ENCODE peak calls at places on chromosomes 13 and 19, in nine cellular contexts. M is activated naive CD4-positive, alpha-beta T cell treated with anti-CD3 and anti-CD28 coated beads, Interleukin-2, amount 50 U/mL, for 16 hours; K is left kidney; G is NCI-H526; S is GM12891; A is dermis blood vessel endothelial cell; V is T-cell; I is WTC11; N is RPMI8226. L is an unnamed sample.

GRCh38 chr19:9936151-9937000 is at the start of gene OLFM2:
- DNase-seq in M (peak), K (peak), G (no peak), S (no peak), A (no peak), V (peak), I (peak), N (no peak), L (no peak)

GRCh38 chr13:48875071-48875470 is 100.6 kb upstream of the FNDC3A start:
- DNase-seq in M (no peak), K (no peak), G (no peak), S (no peak), A (no peak), V (no peak), I (no peak), N (no peak), L (no peak)

GRCh38 chr13:47241446-47241845 is 344.6 kb upstream of the HTR2A start:
- DNase-seq in M (no peak), K (no peak), G (no peak), S (no peak), A (no peak), V (no peak), I (peak), N (no peak), L (no peak)

GRCh38 chr19:13036366-13036976 is 41.2 kb downstream of the NFIX start:
- DNase-seq in M (no peak), K (no peak), G (peak), S (no peak), A (peak), V (no peak), I (no peak), N (peak), L (no peak)

GRCh38 chr13:113094410-113094800 is 11.2 kb upstream of the F7 start:
- DNase-seq in M (no peak), K (no peak), G (no peak), S (no peak), A (no peak), V (no peak), I (no peak), N (no peak), L (no peak)

GRCh38 chr13:75357576-75358295 is 124.2 kb downstream of the TBC1D4 start:
- DNase-seq in M (peak), K (peak), G (peak), S (peak), A (peak), V (peak), I (peak), N (peak), L (peak)

GRCh38 chr19:32969549-32969948 is 2.2 kb downstream of the CEP89 start:
- DNase-seq in M (no peak), K (no peak), G (no peak), S (no peak), A (no peak), V (no peak), I (no peak), N (no peak), L (no peak)

GRCh38 chr13:113013303-113013702 is 44.3 kb downstream of the MCF2L start:
- DNase-seq in M (no peak), K (no peak), G (peak), S (no peak), A (no peak), V (no peak), I (no peak), N (no peak), L (no peak)

GRCh38 chr13:30766957-30767603 is 31.7 kb downstream of the ALOX5AP start:
- DNase-seq in M (no peak), K (no peak), G (no peak), S (no peak), A (no peak), V (no peak), I (no peak), N (no peak), L (no peak)

GRCh38 chr13:80084086-80084676 is 256.7 kb downstream of the SPRY2 start:
- DNase-seq in M (no peak), K (peak), G (no peak), S (no peak), A (peak), V (no peak), I (no peak), N (no peak), L (no peak)

GRCh38 chr13:100872761-100873160 is 198.2 kb upstream of the TMTC4 start:
- DNase-seq in M (no peak), K (no peak), G (no peak), S (no peak), A (no peak), V (no peak), I (no peak), N (no peak), L (no peak)

GRCh38 chr19:2038284-2039081 is 12.6 kb downstream of the MKNK2 start:
- DNase-seq in M (no peak), K (no peak), G (no peak), S (no peak), A (no peak), V (no peak), I (no peak), N (no peak), L (no peak)

GRCh38 chr13:91141619-91142061 is 205.8 kb upstream of the MIR17HG start:
- DNase-seq in M (no peak), K (no peak), G (no peak), S (no peak), A (no peak), V (no peak), I (no peak), N (no peak), L (no peak)

GRCh38 chr13:32752997-32753606 is 166.8 kb downstream of the PDS5B start:
- DNase-seq in M (no peak), K (no peak), G (no peak), S (no peak), A (no peak), V (no peak), I (no peak), N (no peak), L (no peak)

GRCh38 chr13:33053397-33054066 is 37.3 kb downstream of the KL start:
- DNase-seq in M (no peak), K (no peak), G (no peak), S (no peak), A (no peak), V (no peak), I (no peak), N (no peak), L (no peak)

GRCh38 chr19:38898788-38899446 is 501 bp downstream of the SIRT2 start:
- DNase-seq in M (no peak), K (peak), G (no peak), S (no peak), A (peak), V (no peak), I (no peak), N (peak), L (no peak)

GRCh38 chr19:51708811-51709210 is 15.0 kb downstream of the HAS1 start:
- DNase-seq in M (no peak), K (no peak), G (no peak), S (no peak), A (no peak), V (no peak), I (no peak), N (no peak), L (no peak)

GRCh38 chr19:1259206-1259872 is 9.8 kb upstream of the CIRBP start:
- DNase-seq in M (peak), K (peak), G (peak), S (no peak), A (peak), V (peak), I (peak), N (peak), L (peak)

GRCh38 chr19:10842788-10843187 is 5.4 kb upstream of the C19orf38 start:
- DNase-seq in M (no peak), K (no peak), G (no peak), S (no peak), A (no peak), V (no peak), I (no peak), N (no peak), L (no peak)

GRCh38 chr19:1534972-1535371 is 11.1 kb downstream of the PLK5 start:
- DNase-seq in M (no peak), K (no peak), G (no peak), S (no peak), A (no peak), V (no peak), I (no peak), N (no peak), L (no peak)

GRCh38 chr19:12995596-12996541 is 594 bp downstream of the NFIX start:
- DNase-seq in M (no peak), K (no peak), G (no peak), S (peak), A (peak), V (no peak), I (no peak), N (peak), L (no peak)

GRCh38 chr13:106140476-106140875 is 395.0 kb downstream of the EFNB2 start:
- DNase-seq in M (no peak), K (no peak), G (no peak), S (no peak), A (no peak), V (no peak), I (no peak), N (no peak), L (no peak)

GRCh38 chr19:18464646-18465045 is 26.7 kb upstream of the ISYNA1 start:
- DNase-seq in M (no peak), K (peak), G (peak), S (no peak), A (peak), V (no peak), I (no peak), N (no peak), L (no peak)

GRCh38 chr13:19674898-19675297 is 41.4 kb downstream of the MPHOSPH8 start:
- DNase-seq in M (no peak), K (no peak), G (no peak), S (no peak), A (peak), V (no peak), I (no peak), N (no peak), L (no peak)

L was measured in activated T-helper 1 cell treated with Interleukin-2 at 50 U/mL for 16 hours.